ENCODE peak calls at places on chromosomes 2 and 18, in four cellular contexts. H is heart left ventricle; R is stimulated activated CD8-positive, alpha-beta memory T cell treated with anti-CD3 and anti-CD28 coated beads, Interleukin-7, amount 100 ng/mL, for 1 hour; A is Right ventricle myocardium superior. Q is an unnamed sample.

GRCh38 chr2:68726608-68727367 is 7.8 kb upstream of the ARHGAP25 start:
- DNase-seq in A (peak; percentile 45), H (no peak), R (peak; percentile 46), Q (no peak)

GRCh38 chr2:118857677-118858484 is 10.4 kb upstream of the EN1 start:
- DNase-seq in A (no peak), H (no peak), R (no peak), Q (no peak)

GRCh38 chr2:112834379-112835014 is 2.1 kb downstream of the IL1B start:
- DNase-seq in A (no peak), H (no peak), R (no peak), Q (no peak)

GRCh38 chr18:741931-742512 is 29.6 kb upstream of the ENOSF1 start:
- DNase-seq in H (no peak), R (no peak), A (no peak), Q (no peak)

GRCh38 chr2:68487773-68488355 is 20.5 kb downstream of the APLF start:
- DNase-seq in R (no peak), A (no peak), H (no peak), Q (no peak)

GRCh38 chr18:79508565-79509535 is 113.1 kb downstream of the NFATC1 start:
- DNase-seq in A (no peak), H (peak; percentile 26), R (no peak), Q (no peak)

GRCh38 chr2:7886665-7887064 is 795.2 kb upstream of the ID2 start:
- DNase-seq in A (no peak), H (no peak), R (no peak), Q (no peak)

GRCh38 chr2:40690036-40690435 is 238.1 kb upstream of the SLC8A1 start:
- DNase-seq in A (no peak), H (no peak), R (no peak), Q (no peak)

GRCh38 chr18:903703-904102 is 968 bp upstream of the ADCYAP1 start:
- DNase-seq in H (peak; percentile 47), A (peak; percentile 66), R (no peak), Q (no peak)

GRCh38 chr18:3279201-3280185 is 17.6 kb downstream of the MYL12B start:
- DNase-seq in H (no peak), A (no peak), R (no peak), Q (no peak)

GRCh38 chr2:168671932-168672331 is 130.5 kb upstream of the NOSTRIN start:
- DNase-seq in A (no peak), R (no peak), H (no peak), Q (no peak)

GRCh38 chr2:70472256-70472905 is 81.2 kb downstream of the TGFA start:
- DNase-seq in H (no peak), R (no peak), A (no peak), Q (no peak)